ENCODE peak calls at places on chromosomes 13 and 19, in ten cellular contexts. One of them, this sample, is unnamed.

GRCh38 chr19:43780706-43781525 is at the start of gene KCNN4:
- DNase-seq in neural progenitor cell: no peak
- DNase-seq in Panc1: no peak
- DNase-seq in neuronal stem cell: no peak
- DNase-seq in stimulated activated CD8-positive, alpha-beta memory T cell treated with anti-CD3 and anti-CD28 coated beads, Interleukin-15, amount 100 ng/mL, for 24 hours: peak; percentile 37
- DNase-seq in naive thymus-derived CD4-positive, alpha-beta T cell: peak; percentile 71
- DNase-seq in fibroblast of lung: peak; percentile 91
- DNase-seq in choroid plexus epithelial cell: peak; percentile 43
- DNase-seq in DMS 273 treated with DMSO at 0.1 percent for 48 hours: no peak
- DNase-seq in activated CD8-positive, alpha-beta memory T cell treated with anti-CD3 and anti-CD28 coated beads for 4 hours: no peak
- DNase-seq in this sample: no peak

GRCh38 chr19:40762754-40763153 is 11.8 kb downstream of the SNRPA start:
- DNase-seq in neuronal stem cell: no peak
- DNase-seq in naive thymus-derived CD4-positive, alpha-beta T cell: no peak
- DNase-seq in activated CD8-positive, alpha-beta memory T cell treated with anti-CD3 and anti-CD28 coated beads for 4 hours: no peak
- DNase-seq in neural progenitor cell: no peak
- DNase-seq in fibroblast of lung: peak; percentile 53
- DNase-seq in choroid plexus epithelial cell: peak; percentile 41
- DNase-seq in Panc1: no peak
- DNase-seq in stimulated activated CD8-positive, alpha-beta memory T cell treated with anti-CD3 and anti-CD28 coated beads, Interleukin-15, amount 100 ng/mL, for 24 hours: no peak
- DNase-seq in DMS 273 treated with DMSO at 0.1 percent for 48 hours: no peak
- DNase-seq in this sample: no peak

GRCh38 chr19:34502582-34503545 is 21.3 kb downstream of the WTIP start:
- DNase-seq in Panc1: no peak
- DNase-seq in stimulated activated CD8-positive, alpha-beta memory T cell treated with anti-CD3 and anti-CD28 coated beads, Interleukin-15, amount 100 ng/mL, for 24 hours: no peak
- DNase-seq in fibroblast of lung: no peak
- DNase-seq in naive thymus-derived CD4-positive, alpha-beta T cell: no peak
- DNase-seq in choroid plexus epithelial cell: no peak
- DNase-seq in neural progenitor cell: no peak
- DNase-seq in activated CD8-positive, alpha-beta memory T cell treated with anti-CD3 and anti-CD28 coated beads for 4 hours: no peak
- DNase-seq in DMS 273 treated with DMSO at 0.1 percent for 48 hours: no peak
- DNase-seq in neuronal stem cell: no peak
- DNase-seq in this sample: no peak

GRCh38 chr19:7515471-7516226 is at the start of gene ZNF358:
- DNase-seq in choroid plexus epithelial cell: peak; percentile 62
- DNase-seq in DMS 273 treated with DMSO at 0.1 percent for 48 hours: no peak
- DNase-seq in neuronal stem cell: peak; percentile 76
- DNase-seq in naive thymus-derived CD4-positive, alpha-beta T cell: peak; percentile 57
- DNase-seq in activated CD8-positive, alpha-beta memory T cell treated with anti-CD3 and anti-CD28 coated beads for 4 hours: no peak
- DNase-seq in fibroblast of lung: peak; percentile 67
- DNase-seq in stimulated activated CD8-positive, alpha-beta memory T cell treated with anti-CD3 and anti-CD28 coated beads, Interleukin-15, amount 100 ng/mL, for 24 hours: no peak
- DNase-seq in neural progenitor cell: peak; percentile 96
- DNase-seq in Panc1: no peak
- DNase-seq in this sample: peak; percentile 76

GRCh38 chr13:75132800-75133695 is 348.9 kb downstream of the TBC1D4 start:
- DNase-seq in fibroblast of lung: peak; percentile 37
- DNase-seq in choroid plexus epithelial cell: peak; percentile 47
- DNase-seq in stimulated activated CD8-positive, alpha-beta memory T cell treated with anti-CD3 and anti-CD28 coated beads, Interleukin-15, amount 100 ng/mL, for 24 hours: no peak
- DNase-seq in neuronal stem cell: no peak
- DNase-seq in naive thymus-derived CD4-positive, alpha-beta T cell: no peak
- DNase-seq in activated CD8-positive, alpha-beta memory T cell treated with anti-CD3 and anti-CD28 coated beads for 4 hours: no peak
- DNase-seq in neural progenitor cell: no peak
- DNase-seq in DMS 273 treated with DMSO at 0.1 percent for 48 hours: no peak
- DNase-seq in Panc1: no peak
- DNase-seq in this sample: no peak

GRCh38 chr19:51097166-51097736 is 11.0 kb downstream of the CTU1 start:
- DNase-seq in Panc1: no peak
- DNase-seq in fibroblast of lung: peak; percentile 38
- DNase-seq in naive thymus-derived CD4-positive, alpha-beta T cell: peak; percentile 75
- DNase-seq in stimulated activated CD8-positive, alpha-beta memory T cell treated with anti-CD3 and anti-CD28 coated beads, Interleukin-15, amount 100 ng/mL, for 24 hours: peak; percentile 51
- DNase-seq in neuronal stem cell: peak; percentile 42
- DNase-seq in neural progenitor cell: peak; percentile 70
- DNase-seq in activated CD8-positive, alpha-beta memory T cell treated with anti-CD3 and anti-CD28 coated beads for 4 hours: peak; percentile 43
- DNase-seq in choroid plexus epithelial cell: peak; percentile 71
- DNase-seq in DMS 273 treated with DMSO at 0.1 percent for 48 hours: no peak
- DNase-seq in this sample: peak; percentile 70

GRCh38 chr13:98959299-98959698 is 18.6 kb downstream of the DOCK9 start:
- DNase-seq in fibroblast of lung: no peak
- DNase-seq in neuronal stem cell: no peak
- DNase-seq in DMS 273 treated with DMSO at 0.1 percent for 48 hours: no peak
- DNase-seq in stimulated activated CD8-positive, alpha-beta memory T cell treated with anti-CD3 and anti-CD28 coated beads, Interleukin-15, amount 100 ng/mL, for 24 hours: no peak
- DNase-seq in Panc1: no peak
- DNase-seq in naive thymus-derived CD4-positive, alpha-beta T cell: no peak
- DNase-seq in neural progenitor cell: no peak
- DNase-seq in activated CD8-positive, alpha-beta memory T cell treated with anti-CD3 and anti-CD28 coated beads for 4 hours: no peak
- DNase-seq in choroid plexus epithelial cell: no peak
- DNase-seq in this sample: peak; percentile 30

GRCh38 chr13:98368019-98368418 is 190.9 kb upstream of the RNF113B start:
- DNase-seq in DMS 273 treated with DMSO at 0.1 percent for 48 hours: no peak
- DNase-seq in neuronal stem cell: no peak
- DNase-seq in naive thymus-derived CD4-positive, alpha-beta T cell: no peak
- DNase-seq in Panc1: no peak
- DNase-seq in choroid plexus epithelial cell: peak; percentile 70
- DNase-seq in activated CD8-positive, alpha-beta memory T cell treated with anti-CD3 and anti-CD28 coated beads for 4 hours: no peak
- DNase-seq in fibroblast of lung: peak; percentile 84
- DNase-seq in neural progenitor cell: no peak
- DNase-seq in stimulated activated CD8-positive, alpha-beta memory T cell treated with anti-CD3 and anti-CD28 coated beads, Interleukin-15, amount 100 ng/mL, for 24 hours: no peak
- DNase-seq in this sample: no peak

GRCh38 chr13:99686157-99686572 is 184.9 kb downstream of the TM9SF2 start:
- DNase-seq in fibroblast of lung: peak; percentile 46
- DNase-seq in choroid plexus epithelial cell: peak; percentile 63
- DNase-seq in activated CD8-positive, alpha-beta memory T cell treated with anti-CD3 and anti-CD28 coated beads for 4 hours: no peak
- DNase-seq in naive thymus-derived CD4-positive, alpha-beta T cell: no peak
- DNase-seq in neuronal stem cell: no peak
- DNase-seq in stimulated activated CD8-positive, alpha-beta memory T cell treated with anti-CD3 and anti-CD28 coated beads, Interleukin-15, amount 100 ng/mL, for 24 hours: no peak
- DNase-seq in DMS 273 treated with DMSO at 0.1 percent for 48 hours: no peak
- DNase-seq in neural progenitor cell: peak; percentile 30
- DNase-seq in Panc1: no peak
- DNase-seq in this sample: no peak

GRCh38 chr13:23751195-23751594 is 138.0 kb downstream of the MIPEP start:
- DNase-seq in activated CD8-positive, alpha-beta memory T cell treated with anti-CD3 and anti-CD28 coated beads for 4 hours: no peak
- DNase-seq in neural progenitor cell: no peak
- DNase-seq in choroid plexus epithelial cell: peak; percentile 28
- DNase-seq in naive thymus-derived CD4-positive, alpha-beta T cell: no peak
- DNase-seq in stimulated activated CD8-positive, alpha-beta memory T cell treated with anti-CD3 and anti-CD28 coated beads, Interleukin-15, amount 100 ng/mL, for 24 hours: no peak
- DNase-seq in Panc1: peak; percentile 10
- DNase-seq in DMS 273 treated with DMSO at 0.1 percent for 48 hours: no peak
- DNase-seq in fibroblast of lung: peak; percentile 33
- DNase-seq in neuronal stem cell: no peak
- DNase-seq in this sample: no peak

GRCh38 chr19:40521276-40521675 is 54.5 kb downstream of the SPTBN4 start:
- DNase-seq in activated CD8-positive, alpha-beta memory T cell treated with anti-CD3 and anti-CD28 coated beads for 4 hours: no peak
- DNase-seq in fibroblast of lung: no peak
- DNase-seq in choroid plexus epithelial cell: peak; percentile 53
- DNase-seq in DMS 273 treated with DMSO at 0.1 percent for 48 hours: no peak
- DNase-seq in neural progenitor cell: no peak
- DNase-seq in neuronal stem cell: no peak
- DNase-seq in stimulated activated CD8-positive, alpha-beta memory T cell treated with anti-CD3 and anti-CD28 coated beads, Interleukin-15, amount 100 ng/mL, for 24 hours: no peak
- DNase-seq in Panc1: no peak
- DNase-seq in naive thymus-derived CD4-positive, alpha-beta T cell: no peak
- DNase-seq in this sample: peak; percentile 50

GRCh38 chr13:110525328-110526319 is 35.9 kb downstream of the RAB20 start:
- DNase-seq in stimulated activated CD8-positive, alpha-beta memory T cell treated with anti-CD3 and anti-CD28 coated beads, Interleukin-15, amount 100 ng/mL, for 24 hours: no peak
- DNase-seq in choroid plexus epithelial cell: no peak
- DNase-seq in DMS 273 treated with DMSO at 0.1 percent for 48 hours: no peak
- DNase-seq in naive thymus-derived CD4-positive, alpha-beta T cell: no peak
- DNase-seq in activated CD8-positive, alpha-beta memory T cell treated with anti-CD3 and anti-CD28 coated beads for 4 hours: no peak
- DNase-seq in fibroblast of lung: no peak
- DNase-seq in neuronal stem cell: no peak
- DNase-seq in neural progenitor cell: no peak
- DNase-seq in Panc1: no peak
- DNase-seq in this sample: no peak

GRCh38 chr13:66759919-66760318 is 470.2 kb downstream of the PCDH9 start:
- DNase-seq in activated CD8-positive, alpha-beta memory T cell treated with anti-CD3 and anti-CD28 coated beads for 4 hours: no peak
- DNase-seq in Panc1: no peak
- DNase-seq in stimulated activated CD8-positive, alpha-beta memory T cell treated with anti-CD3 and anti-CD28 coated beads, Interleukin-15, amount 100 ng/mL, for 24 hours: no peak
- DNase-seq in DMS 273 treated with DMSO at 0.1 percent for 48 hours: no peak
- DNase-seq in neural progenitor cell: no peak
- DNase-seq in choroid plexus epithelial cell: no peak
- DNase-seq in fibroblast of lung: no peak
- DNase-seq in neuronal stem cell: no peak
- DNase-seq in naive thymus-derived CD4-positive, alpha-beta T cell: no peak
- DNase-seq in this sample: no peak

GRCh38 chr13:47519626-47520025 is 481.4 kb downstream of the SUCLA2 start:
- DNase-seq in DMS 273 treated with DMSO at 0.1 percent for 48 hours: no peak
- DNase-seq in neural progenitor cell: no peak
- DNase-seq in Panc1: no peak
- DNase-seq in fibroblast of lung: no peak
- DNase-seq in neuronal stem cell: no peak
- DNase-seq in stimulated activated CD8-positive, alpha-beta memory T cell treated with anti-CD3 and anti-CD28 coated beads, Interleukin-15, amount 100 ng/mL, for 24 hours: no peak
- DNase-seq in choroid plexus epithelial cell: no peak
- DNase-seq in activated CD8-positive, alpha-beta memory T cell treated with anti-CD3 and anti-CD28 coated beads for 4 hours: no peak
- DNase-seq in naive thymus-derived CD4-positive, alpha-beta T cell: no peak
- DNase-seq in this sample: no peak

This sample was measured in dermis blood vessel endothelial cell.